ENCODE peak calls at places on chromosome 21, in six cellular contexts. F is stimulated activated CD4-positive, alpha-beta T cell treated with anti-CD3 and anti-CD28 coated beads, Interleukin-1b, Interleukin-23, amount 100 ng/mL, for 4 hours; G is M059J; V is activated T-cell treated with anti-CD3 and anti-CD28 coated beads, Interleukin-2, amount 50 U/mL, for 72 hours; A is activated CD8-positive, alpha-beta memory T cell treated with anti-CD3 and anti-CD28 coated beads for 1 hour; O is astrocyte. P is an unnamed sample.

GRCh38 chr21:25062061-25062460 is 545.2 kb downstream of the MRPL39 start:
- DNase-seq in A (no peak), O (peak), V (no peak), F (no peak), G (no peak), P (no peak)

GRCh38 chr21:14438204-14438603 is 55.3 kb upstream of the HSPA13 start:
- DNase-seq in F (no peak), G (no peak), O (no peak), A (no peak), V (no peak), P (no peak)

GRCh38 chr21:38680401-38680800 is 125.3 kb upstream of the ETS2 start:
- DNase-seq in A (no peak), V (no peak), O (peak), F (no peak), G (peak), P (peak)

GRCh38 chr21:28642891-28643290 is 349.8 kb downstream of the LTN1 start:
- DNase-seq in O (no peak), F (no peak), A (no peak), V (no peak), G (no peak), P (no peak)

GRCh38 chr21:39852021-39852721 is 15.1 kb upstream of the PCP4 start:
- DNase-seq in V (no peak), G (peak), A (no peak), O (no peak), F (no peak), P (no peak)

GRCh38 chr21:41548781-41549180 is 40.8 kb upstream of the TMPRSS2 start:
- DNase-seq in O (no peak), V (no peak), A (no peak), G (no peak), F (no peak), P (peak)

GRCh38 chr21:16571594-16571993 is 841.8 kb downstream of the USP25 start:
- DNase-seq in V (no peak), O (peak), A (no peak), F (no peak), G (no peak), P (no peak)

GRCh38 chr21:42476493-42477342 is 19.3 kb downstream of the RSPH1 start:
- DNase-seq in V (no peak), O (no peak), A (no peak), F (no peak), G (no peak), P (no peak)

GRCh38 chr21:31220567-31220966 is 123.5 kb downstream of the TIAM1 start:
- DNase-seq in O (peak), A (no peak), G (no peak), F (no peak), V (no peak), P (peak)

GRCh38 chr21:42164064-42164789 is 54.7 kb upstream of the ABCG1 start:
- DNase-seq in A (peak), O (no peak), F (peak), G (peak), V (peak), P (peak)

GRCh38 chr21:46385846-46386725 is 62.1 kb downstream of the PCNT start:
- DNase-seq in F (no peak), V (no peak), O (no peak), A (no peak), G (no peak), P (no peak)

GRCh38 chr21:44510508-44511218 is 29.3 kb downstream of the KRTAP10-1 start:
- DNase-seq in F (peak), A (peak), O (no peak), V (peak), G (peak), P (peak)

GRCh38 chr21:14058566-14058965 is 152.2 kb downstream of the LIPI start:
- DNase-seq in A (no peak), V (no peak), F (no peak), G (no peak), O (no peak), P (no peak)

GRCh38 chr21:18335651-18336050 is 67.9 kb downstream of the TMPRSS15 start:
- DNase-seq in G (no peak), A (no peak), V (no peak), O (no peak), F (no peak), P (no peak)

GRCh38 chr21:16059981-16060380 is 330.2 kb downstream of the USP25 start:
- DNase-seq in A (no peak), O (no peak), F (no peak), V (no peak), G (no peak), P (no peak)

GRCh38 chr21:37982496-37983318 is 66.5 kb upstream of the KCNJ6 start:
- DNase-seq in O (no peak), F (no peak), V (no peak), A (no peak), G (peak), P (peak)

GRCh38 chr21:46639489-46640386 is 4.3 kb downstream of the PRMT2 start:
- DNase-seq in O (no peak), A (no peak), G (peak), V (no peak), F (no peak), P (peak)

GRCh38 chr21:39048064-39048463 is 135.2 kb downstream of the PSMG1 start:
- DNase-seq in F (no peak), O (peak), V (no peak), G (peak), A (no peak), P (peak)

GRCh38 chr21:38766987-38767722 is 38.6 kb upstream of the ETS2 start:
- DNase-seq in F (peak), O (no peak), G (peak), A (peak), V (peak), P (peak)

P was measured in kidney tubule cell.